ENCODE peak calls at places on chromosomes 7 and 10, in five cellular contexts. G, I, C, K and A are unnamed samples.

GRCh38 chr10:5975641-5976473 is 1.5 kb downstream of the IL15RA start:
- DNase-seq in G (no peak), I (peak; percentile 85), C (no peak), K (peak; percentile 49), A (peak; percentile 65)

GRCh38 chr10:68861253-68861652 is 33.9 kb downstream of the STOX1 start:
- DNase-seq in G (peak; percentile 36), I (no peak), C (no peak), K (no peak), A (no peak)

GRCh38 chr7:137091396-137091795 is 222.9 kb downstream of the CHRM2 start:
- DNase-seq in G (peak; percentile 72), I (no peak), C (no peak), K (no peak), A (no peak)

GRCh38 chr10:128884496-128884895 is 582.5 kb upstream of the MGMT start:
- DNase-seq in G (no peak), I (no peak), C (no peak), K (no peak), A (no peak)

GRCh38 chr10:6516877-6517276 is 63.2 kb downstream of the PRKCQ start:
- DNase-seq in G (no peak), I (no peak), C (no peak), K (no peak), A (no peak)

GRCh38 chr7:17229257-17229656 is 69.2 kb upstream of the AHR start:
- DNase-seq in G (no peak), I (no peak), C (no peak), K (no peak), A (no peak)

GRCh38 chr7:3446786-3447185 is 145.7 kb downstream of the SDK1 start:
- DNase-seq in G (no peak), I (no peak), C (no peak), K (no peak), A (no peak)

GRCh38 chr7:100013328-100013676 is 2.1 kb upstream of the ZKSCAN1 start:
- DNase-seq in G (no peak), I (no peak), C (no peak), K (no peak), A (no peak)

GRCh38 chr7:155108144-155108901 is 38.2 kb downstream of the HTR5A start:
- DNase-seq in G (peak; percentile 3), I (no peak), C (no peak), K (no peak), A (peak; percentile 40)

GRCh38 chr10:79139124-79139835 is 70.5 kb downstream of the ZMIZ1 start:
- DNase-seq in G (no peak), I (peak; percentile 89), C (no peak), K (no peak), A (no peak)

GRCh38 chr10:10605551-10606081 is 412.1 kb upstream of the CELF2 start:
- DNase-seq in G (no peak), I (peak; percentile 69), C (peak; percentile 41), K (no peak), A (no peak)

GRCh38 chr10:121595806-121596667 is 2.2 kb downstream of the FGFR2 start:
- DNase-seq in G (peak; percentile 55), I (peak; percentile 52), C (peak; percentile 25), K (no peak), A (peak; percentile 48)

GRCh38 chr10:121598261-121599249 is at the start of gene FGFR2:
- DNase-seq in G (peak; percentile 92), I (peak; percentile 92), C (peak; percentile 87), K (peak; percentile 87), A (peak; percentile 75)

GRCh38 chr10:121595321-121595805 is 2.9 kb downstream of the FGFR2 start:
- DNase-seq in G (no peak), I (peak; percentile 48), C (no peak), K (no peak), A (no peak)

GRCh38 chr10:121596668-121597503 is 1.4 kb downstream of the FGFR2 start:
- DNase-seq in G (peak; percentile 95), I (peak; percentile 85), C (peak; percentile 78), K (peak; percentile 36), A (no peak)

DNA sequence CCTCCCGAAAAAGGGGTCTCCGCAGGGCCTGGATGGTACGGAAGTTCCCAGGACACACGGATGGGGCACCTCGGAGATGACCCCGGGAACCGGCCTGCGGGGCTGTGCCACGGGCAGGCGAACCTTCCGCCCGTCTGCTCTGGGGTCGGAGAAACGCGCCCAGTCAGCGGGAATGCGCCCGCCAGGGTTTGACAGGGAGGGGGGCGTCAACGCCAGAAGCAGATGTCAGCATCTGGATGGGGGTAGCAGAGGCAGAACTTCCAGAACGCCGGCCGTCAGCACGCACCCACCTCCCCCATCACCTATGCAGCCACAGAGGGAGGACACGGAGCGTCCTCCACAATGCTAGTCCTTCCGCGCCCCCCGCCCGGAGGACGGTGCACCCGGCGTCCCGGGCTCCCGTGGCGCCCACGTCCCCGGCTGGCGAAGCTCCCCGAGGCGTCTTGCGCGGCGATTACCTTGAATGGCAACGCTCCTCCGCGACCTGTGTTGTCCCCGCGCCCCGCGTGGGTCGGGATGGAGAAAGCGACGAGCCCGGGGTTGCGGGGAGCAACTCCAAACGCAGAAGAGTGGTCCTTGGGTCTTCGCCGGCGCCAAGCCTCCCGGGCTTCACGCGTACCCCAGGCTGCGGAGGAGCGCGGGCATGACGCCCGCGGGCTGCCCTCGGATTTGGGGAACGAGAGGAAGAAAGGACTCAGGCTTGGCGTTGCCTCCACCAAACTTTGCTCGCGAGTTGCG is 571 bp downstream of the FGFR2 start:
- DNase-seq in G (peak; percentile 51), I (peak; percentile 76), C (peak; percentile 22), K (no peak), A (no peak)
- TF ChIP-seq POLR2AphosphoS5 in G (no peak), I (no peak), C (no peak), K (no peak), A (no peak)

DNA sequence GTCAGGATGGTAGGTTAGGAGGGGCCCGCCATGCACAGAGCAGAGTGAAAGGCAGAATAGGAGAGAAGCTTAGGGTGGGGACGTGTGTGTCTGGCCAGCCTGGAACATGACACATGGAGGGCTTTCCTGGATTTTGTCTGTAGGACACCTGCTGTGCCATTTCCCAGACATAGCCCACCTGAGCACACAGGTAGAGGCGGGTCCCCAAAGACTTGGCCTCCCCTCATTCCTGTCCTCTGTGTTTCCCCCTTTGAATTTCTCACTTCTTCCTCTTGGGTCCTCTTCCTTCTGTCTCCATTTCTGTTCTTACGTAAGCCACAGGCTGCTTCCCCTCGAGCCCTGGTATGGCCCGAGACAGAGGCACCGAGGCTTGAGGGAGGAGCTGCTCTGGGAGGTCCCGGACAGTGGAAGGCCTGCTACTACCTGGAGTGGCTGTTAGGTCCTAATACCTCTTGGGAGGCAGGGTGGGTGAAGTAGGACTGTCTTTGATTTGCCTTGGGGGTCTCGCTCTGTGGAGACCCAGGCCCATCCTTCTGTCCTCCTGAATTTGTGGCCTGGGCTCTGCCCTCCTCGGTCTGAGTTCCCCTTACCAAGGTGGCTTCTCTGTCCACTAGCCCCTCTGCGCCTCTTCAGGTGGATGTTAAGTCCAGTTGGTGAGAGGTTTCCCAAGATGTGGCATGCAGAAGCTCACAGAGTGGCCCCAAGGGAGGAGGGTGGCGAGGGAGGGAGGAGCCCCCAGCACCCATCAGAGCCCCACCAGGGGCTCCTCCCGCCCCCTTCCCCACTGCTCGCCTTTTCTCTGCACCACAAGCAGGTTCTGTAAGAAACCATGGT is 5.5 kb downstream of the ZNF775 start:
- DNase-seq in G (no peak), I (peak; percentile 60), C (no peak), K (no peak), A (no peak)
- H3K4me1 ChIP-seq in G (peaks cover 71% of the 10 kb centered on the region), I (no peaks in the 10 kb centered on the region), C (peaks cover 16% of the 10 kb centered on the region), K (peaks cover 65% of the 10 kb centered on the region), A (peaks cover 9% of the 10 kb centered on the region)

DNA sequence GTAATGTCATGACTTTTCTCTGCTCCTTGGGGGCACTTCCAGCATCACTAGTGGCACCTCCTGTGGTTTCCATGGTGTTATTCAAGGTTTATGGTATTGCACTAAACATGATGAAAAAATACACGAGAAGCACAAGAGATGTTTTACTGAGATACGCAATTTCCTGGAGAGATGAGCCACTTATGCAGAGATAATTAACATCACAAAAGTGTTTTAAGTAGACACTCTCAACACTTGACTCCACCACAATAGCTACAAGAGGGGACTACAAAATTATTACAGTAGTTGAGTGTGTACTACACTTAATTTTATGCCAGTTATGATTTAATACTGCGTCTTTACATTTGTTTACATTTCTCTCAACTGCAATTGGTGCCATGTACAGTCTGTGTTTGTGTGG is 906.7 kb downstream of the DNAJB9 start:
- DNase-seq in G (no peak), I (no peak), C (no peak), K (no peak), A (no peak)
- H3K4me3 ChIP-seq in G (no peak overlapping the region), I (no peak overlapping the region), C (no peak overlapping the region), K (no peak overlapping the region), A (no peak overlapping the region)

DNA sequence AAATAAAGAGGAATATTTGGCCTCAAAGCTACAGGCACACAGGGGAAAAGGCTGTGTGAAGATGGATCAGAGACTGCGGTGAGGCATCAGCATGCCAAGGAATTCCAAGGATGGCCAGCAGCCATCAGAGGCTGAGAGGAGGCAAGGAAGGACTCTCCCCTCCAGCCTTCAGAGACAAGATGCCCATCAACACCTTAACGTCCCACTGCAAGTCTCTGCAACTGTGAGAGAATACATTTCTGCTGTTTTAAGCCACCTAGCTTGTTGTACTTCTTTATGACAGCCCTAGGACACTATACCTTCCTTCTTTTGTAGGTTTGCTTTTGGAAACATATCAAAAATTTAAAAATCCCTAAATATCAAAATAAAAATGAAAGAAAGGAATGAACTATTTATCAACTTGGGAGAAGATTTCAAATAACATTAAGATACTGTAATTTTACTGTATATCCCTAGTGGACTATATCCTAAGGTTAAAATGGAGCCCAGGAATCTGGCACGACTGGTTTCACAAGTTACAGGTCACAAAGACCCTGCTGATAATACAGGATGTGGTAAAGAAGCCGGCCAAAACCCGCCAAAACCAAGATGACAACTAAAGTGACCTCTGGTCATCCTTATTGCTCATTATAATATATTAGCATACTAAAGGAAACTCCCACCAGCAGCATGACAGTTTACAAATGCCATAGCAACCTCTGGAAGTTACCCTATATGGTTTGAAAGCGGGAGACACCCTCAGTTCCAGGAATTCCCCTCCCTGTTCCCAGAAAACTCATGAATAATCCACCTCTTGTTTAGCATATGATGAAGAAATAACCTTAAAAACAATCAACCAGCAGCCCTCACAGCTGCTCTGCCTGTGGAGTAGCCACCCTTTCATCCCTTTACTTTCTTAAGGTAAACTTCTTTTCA is 185.2 kb downstream of the AVL9 start:
- DNase-seq in G (peak; percentile 96), I (no peak), C (peak; percentile 33), K (peak; percentile 44), A (no peak)
- TF ChIP-seq POLR2AphosphoS5 in G (no peak), I (no peak), C (no peak), K (no peak), A (no peak)

DNA sequence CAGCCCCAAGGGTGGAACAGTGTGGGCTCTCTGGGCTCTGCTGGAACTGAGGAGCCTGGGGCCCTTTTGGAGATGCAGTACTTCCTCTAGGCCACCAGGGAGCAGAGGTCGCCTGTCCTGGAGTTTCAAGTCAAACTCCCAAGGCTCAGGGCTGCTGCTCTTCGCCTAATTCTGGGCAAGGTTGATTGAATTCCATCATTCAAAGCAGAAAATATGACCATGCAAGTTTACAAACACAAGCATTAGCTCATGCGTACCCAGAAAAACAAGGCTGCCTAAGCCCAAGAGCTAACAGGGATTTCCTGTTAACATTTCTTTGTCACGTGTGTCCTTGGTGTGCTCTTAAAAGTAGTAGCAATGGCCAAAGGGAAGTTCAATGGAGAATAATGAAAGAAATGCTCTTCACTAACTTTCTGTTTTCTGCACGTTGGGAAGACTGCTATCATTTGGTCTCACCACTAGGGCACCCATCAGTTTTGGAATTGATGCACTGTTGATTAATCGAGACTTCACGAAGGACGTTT is 20.1 kb downstream of the LDB3 start:
- DNase-seq in G (peak; percentile 85), I (peak; percentile 85), C (peak; percentile 48), K (peak; percentile 65), A (peak; percentile 65)
- H3K4me1 ChIP-seq in G (peaks cover 9% of the 10 kb centered on the region), I (no peaks in the 10 kb centered on the region), C (no peaks in the 10 kb centered on the region), K (peaks cover 40% of the 10 kb centered on the region), A (peaks cover 8% of the 10 kb centered on the region)

GRCh38 chr7:46507601-46508000 is 586.5 kb upstream of the IGFBP3 start:
- DNase-seq in G (no peak), I (no peak), C (no peak), K (no peak), A (no peak)
- H3K4me3 ChIP-seq in G (no peak overlapping the region), I (no peak overlapping the region), C (no peak overlapping the region), K (no peak overlapping the region), A (no peak overlapping the region)